ENCODE peak calls at places on chromosome 1, in four cellular contexts. One of them, this sample, is unnamed.

GRCh38 chr1:209805341-209805781 is 581 bp downstream of the IRF6 start:
- DNase-seq in mesenchymal stem cell: no peak
- DNase-seq in neuronal stem cell: no peak
- DNase-seq in IMR-90: no peak
- DNase-seq in this sample: peak

GRCh38 chr1:8903908-8904650 is 25.6 kb upstream of the ENO1 start:
- DNase-seq in IMR-90: peak
- DNase-seq in mesenchymal stem cell: peak
- DNase-seq in neuronal stem cell: no peak
- DNase-seq in this sample: peak

GRCh38 chr1:166888710-166889109 is 12.6 kb upstream of the TADA1 start:
- DNase-seq in neuronal stem cell: peak
- DNase-seq in IMR-90: no peak
- DNase-seq in mesenchymal stem cell: no peak
- DNase-seq in this sample: no peak

GRCh38 chr1:7046314-7046713 is 261.1 kb downstream of the CAMTA1 start:
- DNase-seq in mesenchymal stem cell: peak
- DNase-seq in neuronal stem cell: peak
- DNase-seq in IMR-90: peak
- DNase-seq in this sample: no peak

GRCh38 chr1:205572426-205572825 is 59.4 kb downstream of the ELK4 start:
- DNase-seq in IMR-90: no peak
- DNase-seq in mesenchymal stem cell: no peak
- DNase-seq in neuronal stem cell: no peak
- DNase-seq in this sample: no peak

GRCh38 chr1:94039514-94039870 is 81.5 kb downstream of the ABCA4 start:
- DNase-seq in IMR-90: peak
- DNase-seq in mesenchymal stem cell: peak
- DNase-seq in neuronal stem cell: peak
- DNase-seq in this sample: peak

GRCh38 chr1:53144201-53144600 is 1.8 kb upstream of the SLC1A7 start:
- DNase-seq in neuronal stem cell: no peak
- DNase-seq in IMR-90: no peak
- DNase-seq in mesenchymal stem cell: no peak
- DNase-seq in this sample: no peak

GRCh38 chr1:101022294-101022693 is 3.3 kb downstream of the DPH5 start:
- DNase-seq in neuronal stem cell: no peak
- DNase-seq in mesenchymal stem cell: peak
- DNase-seq in IMR-90: peak
- DNase-seq in this sample: no peak

GRCh38 chr1:107804134-107804533 is 160.8 kb downstream of the VAV3 start:
- DNase-seq in IMR-90: no peak
- DNase-seq in neuronal stem cell: no peak
- DNase-seq in mesenchymal stem cell: no peak
- DNase-seq in this sample: no peak

GRCh38 chr1:166020229-166020628 is 146.6 kb downstream of the FAM78B start:
- DNase-seq in IMR-90: no peak
- DNase-seq in neuronal stem cell: no peak
- DNase-seq in mesenchymal stem cell: no peak
- DNase-seq in this sample: no peak

GRCh38 chr1:20233394-20233793 is 47.1 kb upstream of the PLA2G2C start:
- DNase-seq in IMR-90: peak
- DNase-seq in mesenchymal stem cell: peak
- DNase-seq in neuronal stem cell: no peak
- DNase-seq in this sample: no peak

GRCh38 chr1:48572632-48573258 is 100.7 kb upstream of the SPATA6 start:
- DNase-seq in IMR-90: peak
- DNase-seq in mesenchymal stem cell: peak
- DNase-seq in neuronal stem cell: peak
- DNase-seq in this sample: peak

GRCh38 chr1:11738096-11738495 is 2.2 kb downstream of the AGTRAP start:
- DNase-seq in neuronal stem cell: no peak
- DNase-seq in IMR-90: no peak
- DNase-seq in mesenchymal stem cell: no peak
- DNase-seq in this sample: no peak
- H3K23ac ChIP-seq in neuronal stem cell: no peak
- H3K23ac ChIP-seq in IMR-90: no peak
- H3K23ac ChIP-seq in mesenchymal stem cell: no peak
- H3K23ac ChIP-seq in this sample: no peak

GRCh38 chr1:31105646-31106045 is 40.1 kb upstream of the PUM1 start:
- DNase-seq in neuronal stem cell: no peak
- DNase-seq in mesenchymal stem cell: peak
- DNase-seq in IMR-90: peak
- DNase-seq in this sample: no peak

GRCh38 chr1:31099283-31100063 is 34.0 kb upstream of the PUM1 start:
- DNase-seq in IMR-90: no peak
- DNase-seq in mesenchymal stem cell: no peak
- DNase-seq in neuronal stem cell: no peak
- DNase-seq in this sample: no peak

GRCh38 chr1:31101147-31101502 is 35.6 kb upstream of the PUM1 start:
- DNase-seq in neuronal stem cell: no peak
- DNase-seq in mesenchymal stem cell: peak
- DNase-seq in IMR-90: peak
- DNase-seq in this sample: no peak

DNA sequence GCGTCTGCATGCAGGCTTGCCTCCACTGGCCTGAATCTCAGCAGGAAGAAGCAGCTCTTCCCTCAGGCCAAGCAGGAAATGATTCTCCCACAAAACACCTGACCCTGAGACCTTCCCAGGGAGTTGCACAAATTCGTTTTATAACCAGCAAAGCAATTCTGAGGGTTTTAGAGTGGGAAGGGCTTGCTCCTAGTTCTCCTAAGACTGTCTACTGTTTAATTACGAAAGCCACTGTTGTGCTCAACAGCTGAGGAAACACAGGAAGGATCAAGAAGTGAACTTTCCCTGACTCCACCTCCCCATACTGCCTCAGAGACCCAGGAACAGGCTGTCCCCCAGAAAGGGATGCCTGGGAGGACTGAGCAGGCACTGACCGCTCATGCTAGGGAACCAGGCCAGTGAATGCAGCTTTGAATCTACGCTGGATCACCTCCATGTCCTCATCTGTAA is 37.0 kb upstream of the PUM1 start:
- DNase-seq in IMR-90: peak
- DNase-seq in mesenchymal stem cell: peak
- DNase-seq in neuronal stem cell: no peak
- DNase-seq in this sample: no peak
- H3K23ac ChIP-seq in IMR-90: no peak
- H3K23ac ChIP-seq in mesenchymal stem cell: no peak
- H3K23ac ChIP-seq in neuronal stem cell: no peak
- H3K23ac ChIP-seq in this sample: no peak

DNA sequence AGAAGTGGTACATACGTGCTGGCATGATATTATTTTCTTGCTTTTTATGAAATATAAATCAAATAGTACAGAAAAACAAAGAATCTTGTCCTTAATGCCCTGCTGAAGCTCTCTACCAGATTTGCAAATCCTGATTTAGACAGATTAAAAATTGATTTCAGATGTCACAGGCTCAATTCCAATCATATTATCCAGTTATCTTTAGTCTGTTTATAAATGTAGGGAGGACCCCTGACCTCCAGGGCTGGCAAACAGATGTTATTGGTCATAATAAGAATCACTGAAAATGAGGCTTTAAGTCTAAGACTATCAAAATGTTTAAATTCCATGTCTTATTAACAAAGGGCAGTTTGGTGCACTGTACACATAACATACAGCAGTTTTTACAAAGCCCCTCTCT is 62.1 kb downstream of the TP53BP2 start:
- DNase-seq in IMR-90: no peak
- DNase-seq in mesenchymal stem cell: no peak
- DNase-seq in neuronal stem cell: no peak
- DNase-seq in this sample: no peak
- H3K23ac ChIP-seq in IMR-90: no peak
- H3K23ac ChIP-seq in mesenchymal stem cell: no peak
- H3K23ac ChIP-seq in neuronal stem cell: no peak
- H3K23ac ChIP-seq in this sample: no peak

DNA sequence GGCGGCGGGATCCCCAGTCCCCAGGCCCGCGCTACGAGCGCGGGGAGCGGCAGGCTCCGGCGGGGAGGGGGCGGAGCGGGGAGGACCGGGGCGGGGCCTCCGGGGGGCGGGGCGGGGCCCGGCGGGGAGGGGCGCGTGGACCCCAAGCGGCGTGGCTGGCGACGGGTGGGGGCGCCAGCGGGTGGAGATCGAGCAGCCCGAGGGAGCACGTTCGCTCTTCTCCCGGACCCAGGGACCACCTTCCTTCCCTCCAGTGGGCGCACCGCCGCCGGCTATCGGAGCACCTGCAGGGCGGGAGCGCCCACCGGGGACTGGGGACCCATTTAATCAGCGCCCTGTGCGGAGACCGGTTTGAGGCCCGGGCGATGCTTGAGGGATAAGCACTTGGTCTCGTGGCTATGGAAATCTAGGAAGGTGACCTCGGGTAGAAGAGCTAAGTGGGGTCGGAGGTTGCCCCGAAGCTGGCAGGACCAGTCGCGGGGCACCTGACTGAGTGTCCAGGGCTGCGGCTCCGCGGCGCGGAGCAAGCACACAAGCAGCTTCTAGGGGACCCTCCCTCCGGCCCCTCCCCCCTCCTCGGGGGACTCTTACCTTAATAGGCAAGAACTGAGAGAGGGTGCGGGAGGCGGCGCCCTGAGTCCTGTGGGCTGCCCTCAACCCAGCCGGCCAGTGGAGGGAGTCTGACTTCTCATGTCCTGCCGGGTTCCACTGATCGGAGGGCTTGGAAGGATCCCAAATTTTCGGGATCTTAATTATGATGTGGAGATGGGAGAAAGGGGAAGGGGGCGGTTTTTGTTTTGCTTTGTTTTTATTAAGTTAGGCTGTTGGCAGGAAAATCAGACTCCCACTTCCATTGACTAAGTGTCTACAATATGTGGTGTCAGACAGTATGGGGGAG is at the start of gene TSPAN2:
- DNase-seq in mesenchymal stem cell: no peak
- DNase-seq in IMR-90: peak
- DNase-seq in neuronal stem cell: peak
- DNase-seq in this sample: no peak
- H3K23ac ChIP-seq in mesenchymal stem cell: no peak
- H3K23ac ChIP-seq in IMR-90: peak
- H3K23ac ChIP-seq in neuronal stem cell: peak
- H3K23ac ChIP-seq in this sample: no peak

GRCh38 chr1:26357121-26357602 is 3.2 kb upstream of the CRYBG2 start:
- DNase-seq in IMR-90: no peak
- DNase-seq in neuronal stem cell: no peak
- DNase-seq in mesenchymal stem cell: no peak
- DNase-seq in this sample: no peak

GRCh38 chr1:26354972-26355371 is 1.0 kb upstream of the CRYBG2 start:
- DNase-seq in neuronal stem cell: no peak
- DNase-seq in mesenchymal stem cell: no peak
- DNase-seq in IMR-90: no peak
- DNase-seq in this sample: no peak

GRCh38 chr1:26353976-26354820 is at the start of gene CRYBG2:
- DNase-seq in neuronal stem cell: no peak
- DNase-seq in IMR-90: no peak
- DNase-seq in mesenchymal stem cell: no peak
- DNase-seq in this sample: peak

GRCh38 chr1:26358411-26359384 is 4.8 kb upstream of the CRYBG2 start:
- DNase-seq in IMR-90: no peak
- DNase-seq in neuronal stem cell: no peak
- DNase-seq in mesenchymal stem cell: no peak
- DNase-seq in this sample: peak

DNA sequence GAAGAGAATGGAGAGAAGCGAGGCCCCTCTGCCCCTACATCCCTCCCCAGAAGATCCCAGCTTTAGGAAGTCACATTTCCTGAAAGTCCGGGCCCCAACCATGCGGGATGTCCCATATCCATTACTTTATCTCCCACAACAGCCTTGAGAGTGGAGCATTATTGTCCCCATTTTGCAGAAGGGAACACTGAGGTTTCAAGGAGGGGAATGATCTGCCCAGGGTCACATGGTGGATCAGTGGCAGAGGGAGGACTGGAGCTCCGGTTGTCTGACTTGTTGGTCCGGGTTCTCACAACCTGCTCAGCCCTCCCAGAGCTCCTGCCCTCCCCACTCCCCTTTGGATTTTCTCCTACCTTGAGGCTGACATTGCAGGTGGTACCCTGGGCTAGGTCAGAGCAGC is 2.2 kb upstream of the CRYBG2 start:
- DNase-seq in IMR-90: no peak
- DNase-seq in mesenchymal stem cell: no peak
- DNase-seq in neuronal stem cell: no peak
- DNase-seq in this sample: no peak
- H3K23ac ChIP-seq in IMR-90: no peak
- H3K23ac ChIP-seq in mesenchymal stem cell: no peak
- H3K23ac ChIP-seq in neuronal stem cell: no peak
- H3K23ac ChIP-seq in this sample: no peak

This sample was measured in trophoblast cell.